ENCODE peak calls at places on chromosomes 7 and 10, in four cellular contexts. L is OCI-M1; F is heart right ventricle; A is CD4-positive, CD25-positive, alpha-beta regulatory T cell. G is an unnamed sample.

GRCh38 chr7:51298912-51299311 is 17.7 kb downstream of the COBL start:
- DNase-seq in A (no peak), L (no peak), F (no peak), G (no peak)

GRCh38 chr10:125370578-125370977 is 210.2 kb upstream of the CTBP2 start:
- DNase-seq in A (no peak), L (no peak), F (no peak), G (no peak)

GRCh38 chr7:25834050-25834449 is 317.9 kb upstream of the NFE2L3 start:
- DNase-seq in A (no peak), L (peak), F (no peak), G (no peak)

GRCh38 chr7:1430056-1430845 is 29.0 kb downstream of the MICALL2 start:
- DNase-seq in F (no peak), L (no peak), A (no peak), G (no peak)

GRCh38 chr7:116249969-116250553 is 39.7 kb downstream of the TES start:
- DNase-seq in L (peak), F (no peak), A (no peak), G (peak)

GRCh38 chr10:25226775-25227682 is 52.2 kb downstream of the GPR158 start:
- DNase-seq in F (peak), A (no peak), L (peak), G (peak)

GRCh38 chr7:148912151-148912550 is 28.1 kb upstream of the EZH2 start:
- DNase-seq in A (no peak), F (no peak), L (no peak), G (no peak)

GRCh38 chr10:62076872-62077271 is 175.4 kb downstream of the ARID5B start:
- DNase-seq in L (no peak), A (no peak), F (no peak), G (peak)

GRCh38 chr7:131595699-131596098 is 39.3 kb upstream of the PODXL start:
- DNase-seq in F (no peak), L (peak), A (no peak), G (no peak)

GRCh38 chr7:247636-248035 is 42.3 kb upstream of the FOXL3 start:
- DNase-seq in A (no peak), F (no peak), L (no peak), G (no peak)

GRCh38 chr7:28575241-28575643 is 162.9 kb downstream of the CREB5 start:
- DNase-seq in A (no peak), L (no peak), F (no peak), G (no peak)

GRCh38 chr7:155680124-155680523 is 35.7 kb downstream of the RBM33 start:
- DNase-seq in F (no peak), L (no peak), A (no peak), G (no peak)

GRCh38 chr7:27251513-27252306 is 9.1 kb downstream of the EVX1 start:
- DNase-seq in A (no peak), F (no peak), L (no peak), G (no peak)

GRCh38 chr10:13158401-13158800 is 3.0 kb upstream of the MCM10 start:
- DNase-seq in L (no peak), A (no peak), F (no peak), G (no peak)

GRCh38 chr7:30135551-30136271 is 925 bp downstream of the MTURN start:
- DNase-seq in A (peak), L (peak), F (peak), G (peak)

GRCh38 chr10:47361293-47361692 is 13.1 kb downstream of the RBP3 start:
- DNase-seq in A (no peak), L (peak), F (peak), G (peak)

GRCh38 chr10:128959746-128960145 is 507.3 kb upstream of the MGMT start:
- DNase-seq in L (no peak), A (no peak), F (no peak), G (no peak)

GRCh38 chr7:138350103-138350700 is 109.9 kb upstream of the TRIM24 start:
- DNase-seq in F (no peak), A (no peak), L (no peak), G (no peak)

GRCh38 chr10:11320809-11321520 is 290.5 kb downstream of the USP6NL start:
- DNase-seq in F (no peak), L (no peak), A (no peak), G (no peak)

GRCh38 chr10:22271786-22272185 is 44.4 kb upstream of the COMMD3 start:
- DNase-seq in A (no peak), L (no peak), F (no peak), G (no peak)

GRCh38 chr7:141974831-141975230 is 1.3 kb upstream of the TAS2R38 start:
- DNase-seq in L (peak), F (no peak), A (peak), G (no peak)

GRCh38 chr10:60576130-60577069 is 186.7 kb upstream of the ANK3 start:
- DNase-seq in A (no peak), L (peak), F (no peak), G (no peak)

GRCh38 chr10:61452655-61453641 is at the start of gene TMEM26:
- DNase-seq in L (no peak), F (peak), A (no peak), G (no peak)

GRCh38 chr10:48896756-48897437 is 42.7 kb downstream of the LRRC18 start:
- DNase-seq in F (no peak), A (no peak), L (no peak), G (no peak)

GRCh38 chr7:116354546-116355422 is 144.4 kb downstream of the TES start:
- DNase-seq in A (no peak), L (peak), F (peak), G (peak)

GRCh38 chr10:92204238-92204637 is 86.6 kb downstream of the CPEB3 start:
- DNase-seq in L (no peak), F (no peak), A (no peak), G (no peak)

GRCh38 chr10:119368991-119369869 is 161.9 kb downstream of the GRK5 start:
- DNase-seq in A (no peak), F (no peak), L (no peak), G (no peak)

GRCh38 chr10:50392966-50393718 is 141.8 kb upstream of the ASAH2 start:
- DNase-seq in F (no peak), L (peak), A (no peak), G (no peak)

GRCh38 chr10:18607503-18607902 is 43.9 kb downstream of the NSUN6 start:
- DNase-seq in A (no peak), F (peak), L (peak), G (peak)

GRCh38 chr10:15726042-15726441 is 6.3 kb upstream of the ITGA8 start:
- DNase-seq in F (no peak), L (no peak), A (no peak), G (no peak)

GRCh38 chr10:13001041-13001886 is at the start of gene CCDC3:
- DNase-seq in F (peak), L (no peak), A (no peak), G (no peak)

GRCh38 chr7:4204530-4205165 is 477.4 kb upstream of the FOXK1 start:
- DNase-seq in L (no peak), F (no peak), A (no peak), G (no peak)

GRCh38 chr10:86684305-86684704 is 16.0 kb downstream of the LDB3 start:
- DNase-seq in F (peak), L (peak), A (no peak), G (no peak)